ENCODE peak calls at places on chromosomes 11 and 22, in five cellular contexts. Z, D, N, U and O are unnamed samples.

GRCh38 chr11:11022126-11022730 is 164.4 kb upstream of the ZBED5 start:
- DNase-seq in N (no peak), D (no peak), Z (peak), U (no peak), O (no peak)

GRCh38 chr22:39250838-39251237 is 6.1 kb upstream of the PDGFB start:
- DNase-seq in N (no peak), U (no peak), Z (no peak), D (no peak), O (no peak)

GRCh38 chr11:123525511-123525918 is 95.4 kb downstream of the GRAMD1B start:
- DNase-seq in Z (peak), D (no peak), N (no peak), U (no peak), O (no peak)

GRCh38 chr11:35362571-35362980 is 56.8 kb downstream of the SLC1A2 start:
- DNase-seq in D (no peak), N (peak), U (no peak), Z (no peak), O (no peak)

GRCh38 chr11:72864692-72865655 is 50.8 kb downstream of the ATG16L2 start:
- DNase-seq in N (peak), U (no peak), D (no peak), Z (no peak), O (no peak)

GRCh38 chr11:64569300-64569970 is 21.6 kb upstream of the SLC22A12 start:
- DNase-seq in U (no peak), N (no peak), D (no peak), Z (no peak), O (peak)

GRCh38 chr11:34787899-34788298 is 128.3 kb downstream of the APIP start:
- DNase-seq in Z (no peak), N (no peak), D (no peak), U (no peak), O (no peak)

GRCh38 chr22:25025586-25025985 is 73.1 kb downstream of the KIAA1671 start:
- DNase-seq in D (no peak), Z (no peak), N (no peak), U (no peak), O (no peak)

GRCh38 chr22:36757608-36758220 is 18.2 kb downstream of the IFT27 start:
- DNase-seq in U (peak), N (peak), Z (peak), D (no peak), O (peak)